ENCODE peak calls at places on chromosomes 2 and 18, in seven cellular contexts. One of them, this sample, is unnamed.

GRCh38 chr2:12501469-12502147 is 215.1 kb upstream of the TRIB2 start:
- DNase-seq in hippocampal formation: no peak
- DNase-seq in pancreas: no peak
- DNase-seq in HS-5: no peak
- DNase-seq in RWPE1: no peak
- DNase-seq in GM04504: no peak
- DNase-seq in GM12864: peak
- DNase-seq in this sample: no peak

GRCh38 chr2:73611867-73612266 is 30.4 kb downstream of the NAT8 start:
- DNase-seq in hippocampal formation: no peak
- DNase-seq in pancreas: no peak
- DNase-seq in HS-5: no peak
- DNase-seq in RWPE1: no peak
- DNase-seq in GM04504: no peak
- DNase-seq in GM12864: no peak
- DNase-seq in this sample: peak

GRCh38 chr2:7984693-7985353 is 697.0 kb upstream of the ID2 start:
- DNase-seq in hippocampal formation: no peak
- DNase-seq in pancreas: no peak
- DNase-seq in HS-5: no peak
- DNase-seq in RWPE1: no peak
- DNase-seq in GM04504: no peak
- DNase-seq in GM12864: no peak
- DNase-seq in this sample: no peak

GRCh38 chr18:47151457-47151856 is 1.2 kb upstream of the HDHD2 start:
- DNase-seq in hippocampal formation: no peak
- DNase-seq in pancreas: no peak
- DNase-seq in HS-5: no peak
- DNase-seq in RWPE1: no peak
- DNase-seq in GM04504: no peak
- DNase-seq in GM12864: no peak
- DNase-seq in this sample: no peak

GRCh38 chr18:48950536-48951447 is at the start of gene SMAD7:
- DNase-seq in hippocampal formation: no peak
- DNase-seq in pancreas: no peak
- DNase-seq in HS-5: no peak
- DNase-seq in RWPE1: no peak
- DNase-seq in GM04504: no peak
- DNase-seq in GM12864: no peak
- DNase-seq in this sample: no peak

GRCh38 chr2:173462908-173463840 is 108.5 kb downstream of the CDCA7 start:
- DNase-seq in hippocampal formation: no peak
- DNase-seq in pancreas: no peak
- DNase-seq in HS-5: no peak
- DNase-seq in RWPE1: no peak
- DNase-seq in GM04504: no peak
- DNase-seq in GM12864: no peak
- DNase-seq in this sample: no peak

GRCh38 chr2:47004905-47005495 is 89.4 kb upstream of the MCFD2 start:
- DNase-seq in hippocampal formation: no peak
- DNase-seq in pancreas: no peak
- DNase-seq in HS-5: no peak
- DNase-seq in RWPE1: no peak
- DNase-seq in GM04504: no peak
- DNase-seq in GM12864: no peak
- DNase-seq in this sample: no peak

GRCh38 chr2:219300022-219300421 is 9.2 kb downstream of the PTPRN start:
- DNase-seq in hippocampal formation: no peak
- DNase-seq in pancreas: no peak
- DNase-seq in HS-5: no peak
- DNase-seq in RWPE1: no peak
- DNase-seq in GM04504: no peak
- DNase-seq in GM12864: no peak
- DNase-seq in this sample: no peak

GRCh38 chr18:61556862-61557261 is 223.6 kb downstream of the CDH20 start:
- DNase-seq in hippocampal formation: no peak
- DNase-seq in pancreas: no peak
- DNase-seq in HS-5: no peak
- DNase-seq in RWPE1: no peak
- DNase-seq in GM04504: no peak
- DNase-seq in GM12864: no peak
- DNase-seq in this sample: no peak

GRCh38 chr18:71242981-71243380 is 954.1 kb downstream of the SOCS6 start:
- DNase-seq in hippocampal formation: no peak
- DNase-seq in pancreas: no peak
- DNase-seq in HS-5: no peak
- DNase-seq in RWPE1: no peak
- DNase-seq in GM04504: no peak
- DNase-seq in GM12864: no peak
- DNase-seq in this sample: no peak

GRCh38 chr2:98908909-98909308 is 27.1 kb downstream of the CRACDL start:
- DNase-seq in hippocampal formation: no peak
- DNase-seq in pancreas: no peak
- DNase-seq in HS-5: no peak
- DNase-seq in RWPE1: no peak
- DNase-seq in GM04504: no peak
- DNase-seq in GM12864: no peak
- DNase-seq in this sample: peak

GRCh38 chr2:128593518-128594272 is 275.0 kb upstream of the HS6ST1 start:
- DNase-seq in hippocampal formation: no peak
- DNase-seq in pancreas: peak
- DNase-seq in HS-5: no peak
- DNase-seq in RWPE1: no peak
- DNase-seq in GM04504: no peak
- DNase-seq in GM12864: no peak
- DNase-seq in this sample: peak

GRCh38 chr2:149418065-149418464 is 87.7 kb downstream of the LYPD6 start:
- DNase-seq in hippocampal formation: no peak
- DNase-seq in pancreas: no peak
- DNase-seq in HS-5: no peak
- DNase-seq in RWPE1: no peak
- DNase-seq in GM04504: no peak
- DNase-seq in GM12864: no peak
- DNase-seq in this sample: no peak

GRCh38 chr2:240240017-240240416 is 99.6 kb upstream of the OTOS start:
- DNase-seq in hippocampal formation: no peak
- DNase-seq in pancreas: no peak
- DNase-seq in HS-5: no peak
- DNase-seq in RWPE1: no peak
- DNase-seq in GM04504: no peak
- DNase-seq in GM12864: no peak
- DNase-seq in this sample: no peak

GRCh38 chr2:120421126-120421829 is 75.3 kb downstream of the INHBB start:
- DNase-seq in hippocampal formation: no peak
- DNase-seq in pancreas: peak
- DNase-seq in HS-5: no peak
- DNase-seq in RWPE1: no peak
- DNase-seq in GM04504: no peak
- DNase-seq in GM12864: no peak
- DNase-seq in this sample: no peak

GRCh38 chr2:143251680-143252079 is 122.5 kb downstream of the ARHGAP15 start:
- DNase-seq in hippocampal formation: no peak
- DNase-seq in pancreas: no peak
- DNase-seq in HS-5: no peak
- DNase-seq in RWPE1: no peak
- DNase-seq in GM04504: no peak
- DNase-seq in GM12864: no peak
- DNase-seq in this sample: no peak

GRCh38 chr2:231452799-231453508 is 11.3 kb downstream of the NCL start:
- DNase-seq in hippocampal formation: no peak
- DNase-seq in pancreas: no peak
- DNase-seq in HS-5: no peak
- DNase-seq in RWPE1: no peak
- DNase-seq in GM04504: no peak
- DNase-seq in GM12864: no peak
- DNase-seq in this sample: no peak

GRCh38 chr2:215711484-215712034 is 275.7 kb upstream of the FN1 start:
- DNase-seq in hippocampal formation: no peak
- DNase-seq in pancreas: no peak
- DNase-seq in HS-5: peak
- DNase-seq in RWPE1: no peak
- DNase-seq in GM04504: peak
- DNase-seq in GM12864: no peak
- DNase-seq in this sample: peak

GRCh38 chr2:41750829-41751228 is 297.0 kb upstream of the PKDCC start:
- DNase-seq in hippocampal formation: no peak
- DNase-seq in pancreas: no peak
- DNase-seq in HS-5: no peak
- DNase-seq in RWPE1: no peak
- DNase-seq in GM04504: no peak
- DNase-seq in GM12864: no peak
- DNase-seq in this sample: no peak

This sample was measured in amniotic epithelial cell.